ENCODE peak calls at places on chromosome 6, in five cellular contexts. T is IMR-90, G is WTC11, F is activated B cell treated with CpG ODN at 0.5 μM for 24 hours, E is cardiac fibroblast. O is an unnamed sample.
A peak's percentile ranks its signal among the peaks of the same experiment; 100 is the strongest.

GRCh38 chr6:136526196-136526930 is 23.9 kb downstream of the MAP7 start:
- DNase-seq in F (no peak), E (peak; percentile 74), G (peak; percentile 72), T (peak; percentile 63), O (peak; percentile 19)

GRCh38 chr6:94269256-94269655 is 849.9 kb upstream of the EPHA7 start:
- DNase-seq in F (no peak), G (no peak), E (no peak), T (no peak), O (no peak)

GRCh38 chr6:167937948-167938911 is 59.2 kb upstream of the KIF25 start:
- DNase-seq in G (no peak), F (no peak), T (no peak), E (no peak), O (no peak)

GRCh38 chr6:37375376-37375775 is 21.6 kb downstream of the RNF8 start:
- DNase-seq in F (no peak), T (no peak), E (no peak), G (no peak), O (no peak)

GRCh38 chr6:131061771-131062160 is 1.3 kb downstream of the EPB41L2 start:
- DNase-seq in F (no peak), G (no peak), E (no peak), T (no peak), O (no peak)

GRCh38 chr6:3347237-3347636 is 88.5 kb downstream of the PSMG4 start:
- DNase-seq in F (no peak), E (no peak), T (no peak), G (no peak), O (no peak)

GRCh38 chr6:35396991-35397390 is 54.6 kb downstream of the PPARD start:
- DNase-seq in G (no peak), T (peak; percentile 60), F (no peak), E (no peak), O (no peak)

GRCh38 chr6:52392944-52393343 is 27.2 kb upstream of the EFHC1 start:
- DNase-seq in E (peak; percentile 5), F (no peak), T (peak; percentile 82), G (no peak), O (no peak)

GRCh38 chr6:82785206-82785605 is 280.4 kb downstream of the UBE3D start:
- DNase-seq in E (no peak), T (no peak), G (no peak), F (no peak), O (no peak)

GRCh38 chr6:141107562-141108160 is 1025.1 kb upstream of the GJE1 start:
- DNase-seq in E (peak; percentile 23), G (no peak), F (no peak), T (peak; percentile 67), O (no peak)

GRCh38 chr6:151325075-151326050 is 66.0 kb downstream of the ZBTB2 start:
- DNase-seq in T (peak; percentile 73), F (peak; percentile 19), G (peak; percentile 58), E (peak; percentile 87), O (no peak)

GRCh38 chr6:74507649-74508048 is 698.2 kb downstream of the COL12A1 start:
- DNase-seq in E (no peak), T (no peak), G (no peak), F (no peak), O (no peak)

DNA sequence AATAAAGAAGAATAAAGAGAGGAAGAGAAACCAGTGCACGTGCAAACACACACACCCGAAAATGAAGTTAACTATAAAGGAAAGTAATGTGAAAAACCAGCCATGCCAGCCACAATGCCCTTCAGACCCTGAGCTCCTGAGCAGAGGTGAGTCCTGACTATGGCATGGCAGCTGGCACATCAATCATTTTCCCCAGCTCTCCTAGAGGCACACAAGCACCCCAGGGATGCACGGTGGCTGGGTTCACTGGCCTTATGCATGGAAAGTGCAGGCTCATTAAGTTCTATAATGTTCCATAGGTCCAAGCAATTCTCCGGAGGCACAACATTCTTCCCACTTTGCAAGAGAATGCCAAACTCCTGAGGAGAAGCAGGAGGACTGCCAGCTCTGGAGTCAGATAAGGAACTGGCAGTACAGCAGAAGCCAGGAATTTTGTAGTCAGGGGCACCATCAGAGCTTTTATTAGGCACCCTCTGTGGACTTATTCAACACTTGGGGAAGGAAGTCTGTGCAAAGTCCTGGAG is 175.0 kb upstream of the PRDM1 start:
- DNase-seq in E (no peak), F (no peak), T (no peak), G (no peak), O (no peak)
- TF ChIP-seq CTCF in E (no peak), F (no peak), T (no peak), G (no peak), O (no peak)

GRCh38 chr6:43964659-43965570 is 162.3 kb downstream of the MRPL14 start:
- DNase-seq in T (no peak), E (no peak), G (no peak), F (no peak), O (no peak)

GRCh38 chr6:43963877-43964658 is 163.2 kb downstream of the MRPL14 start:
- DNase-seq in F (no peak), G (no peak), E (no peak), T (no peak), O (no peak)

GRCh38 chr6:43965628-43966373 is 161.5 kb downstream of the MRPL14 start:
- DNase-seq in E (no peak), F (no peak), G (no peak), T (no peak), O (no peak)

GRCh38 chr6:43962458-43962857 is 164.8 kb downstream of the MRPL14 start:
- DNase-seq in G (no peak), T (peak; percentile 35), F (no peak), E (no peak), O (no peak)

GRCh38 chr6:43963203-43963602 is 164.0 kb downstream of the MRPL14 start:
- DNase-seq in F (no peak), E (no peak), G (no peak), T (no peak), O (no peak)
- TF ChIP-seq CTCF in F (no peak), E (no peak), G (no peak), T (no peak), O (no peak)

GRCh38 chr6:25987845-25988244 is 25.2 kb downstream of the TRIM38 start:
- DNase-seq in F (no peak), E (no peak), G (peak; percentile 68), T (no peak), O (no peak)
- TF ChIP-seq CTCF in F (no peak), E (no peak), G (no peak), T (no peak), O (no peak)

GRCh38 chr6:128039542-128039941 is 138.7 kb upstream of the THEMIS start:
- DNase-seq in E (no peak), G (no peak), F (no peak), T (no peak), O (no peak)
- TF ChIP-seq CTCF in E (no peak), G (no peak), F (no peak), T (no peak), O (no peak)

GRCh38 chr6:149316108-149316727 is 1.3 kb upstream of the TAB2 start:
- DNase-seq in F (no peak), T (no peak), G (no peak), E (no peak), O (no peak)

GRCh38 chr6:149318581-149319286 is 1.2 kb downstream of the TAB2 start:
- DNase-seq in T (no peak), F (peak; percentile 25), G (no peak), E (no peak), O (no peak)

GRCh38 chr6:149319413-149319812 is 1.9 kb downstream of the TAB2 start:
- DNase-seq in F (no peak), T (no peak), E (no peak), G (no peak), O (no peak)

GRCh38 chr6:149316740-149317655 is 514 bp upstream of the TAB2 start:
- DNase-seq in E (peak; percentile 95), T (peak; percentile 89), F (peak; percentile 79), G (peak; percentile 87), O (peak; percentile 81)

DNA sequence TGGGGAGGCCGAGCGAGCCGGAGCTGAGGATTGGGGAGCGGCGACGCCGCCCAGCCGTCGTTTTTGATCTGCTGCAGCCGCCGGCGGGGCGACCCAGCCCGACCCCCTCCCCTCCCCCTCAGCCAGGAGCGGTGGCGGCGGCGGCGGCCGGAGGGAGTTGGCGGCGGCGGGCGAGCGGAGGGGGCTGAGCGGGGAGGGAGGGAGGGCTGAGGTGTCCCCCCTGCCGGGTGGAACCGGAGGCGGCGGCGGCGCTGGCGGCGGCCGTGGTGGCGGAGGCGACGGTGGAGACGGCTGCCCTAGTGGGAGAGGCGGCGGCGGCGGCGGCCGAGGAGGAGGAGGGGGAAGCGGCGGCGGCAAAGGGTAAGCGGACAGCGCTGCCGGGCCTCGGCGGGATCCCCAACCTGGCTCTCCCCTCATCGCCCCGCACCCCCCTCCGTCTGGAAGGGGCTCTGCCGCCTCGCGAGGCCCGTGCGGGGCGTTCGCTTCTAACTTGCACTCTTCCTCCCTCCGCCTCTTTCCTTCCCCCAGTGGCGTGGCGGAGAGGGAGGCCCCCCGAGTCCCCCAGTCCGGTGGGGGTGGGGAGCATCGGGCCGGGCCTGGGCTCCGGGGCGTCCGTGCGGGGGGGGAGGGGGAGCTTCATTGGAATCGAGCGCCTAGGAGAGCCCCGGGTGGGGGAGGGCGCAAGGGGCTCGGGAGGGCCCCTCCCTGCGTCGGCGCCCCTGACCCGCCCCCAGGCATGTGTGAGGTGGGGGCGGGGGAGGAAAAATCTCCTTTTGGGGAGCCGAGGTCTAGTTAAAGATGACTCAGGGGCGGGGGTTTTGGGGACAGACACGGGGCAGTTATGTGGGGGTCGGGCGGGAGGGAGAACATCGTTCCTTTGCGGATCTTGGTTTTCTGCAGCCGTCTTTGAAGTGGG is at the start of gene TAB2:
- DNase-seq in F (peak; percentile 57), E (peak; percentile 33), T (no peak), G (peak; percentile 55), O (peak; percentile 33)
- TF ChIP-seq CTCF in F (no peak), E (no peak), T (no peak), G (no peak), O (no peak)

DNA sequence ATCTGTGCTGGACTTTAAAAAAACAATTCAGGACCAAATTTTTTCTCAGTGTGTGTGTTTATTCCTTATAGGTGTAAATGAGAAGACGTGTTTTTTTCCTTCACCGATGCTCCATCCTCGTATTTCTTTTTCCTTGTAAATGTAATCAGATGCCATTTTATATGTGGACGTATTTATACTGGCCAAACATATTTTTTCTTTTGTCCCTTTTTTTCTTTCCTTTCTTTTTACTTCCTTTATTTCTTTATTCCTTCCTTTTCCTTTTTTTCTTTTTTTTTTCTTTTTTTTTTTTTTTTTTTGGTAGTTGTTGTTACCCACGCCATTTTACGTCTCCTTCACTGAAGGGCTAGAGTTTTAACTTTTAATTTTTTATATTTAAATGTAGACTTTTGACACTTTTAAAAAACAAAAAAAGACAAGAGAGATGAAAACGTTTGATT is 3.7 kb downstream of the SOX4 start:
- DNase-seq in E (no peak), T (no peak), G (no peak), F (no peak), O (no peak)
- TF ChIP-seq CTCF in E (no peak), T (no peak), G (no peak), F (no peak), O (no peak)

GRCh38 chr6:16871047-16871446 is 109.8 kb upstream of the ATXN1 start:
- DNase-seq in T (no peak), F (no peak), E (no peak), G (no peak), O (no peak)

GRCh38 chr6:16868968-16869367 is 107.7 kb upstream of the ATXN1 start:
- DNase-seq in G (no peak), T (peak; percentile 34), F (no peak), E (no peak), O (no peak)

GRCh38 chr6:16876201-16876600 is 114.9 kb upstream of the ATXN1 start:
- DNase-seq in T (no peak), E (no peak), F (no peak), G (no peak), O (no peak)

GRCh38 chr6:16873698-16874097 is 112.4 kb upstream of the ATXN1 start:
- DNase-seq in G (no peak), F (no peak), E (no peak), T (no peak), O (no peak)

GRCh38 chr6:16872543-16873230 is 111.4 kb upstream of the ATXN1 start:
- DNase-seq in E (no peak), T (no peak), G (no peak), F (no peak), O (no peak)
- TF ChIP-seq CTCF in E (no peak), T (no peak), G (no peak), F (no peak), O (no peak)

O was measured in progenitor cell of endocrine pancreas.